ENCODE peak calls at places on chromosomes 16 and 17, in eight cellular contexts. K is globus pallidus; O is stimulated activated CD4-positive, alpha-beta T cell treated with anti-CD3 and anti-CD28 coated beads, Interleukin-2, amount 100 ng/mL, for 48 hours; Q is T47D; A is stimulated activated CD8-positive, alpha-beta memory T cell treated with anti-CD3 and anti-CD28 coated beads, Interleukin-15, amount 100 ng/mL, for 1 hour; S is NCI-H1436 treated with DMSO at 0.1 percent for 48 hours; E is stimulated activated effector memory CD8-positive, alpha-beta T cell treated with anti-CD3 and anti-CD28 coated beads, Interleukin-12 subunit alpha, Interleukin-12 subunit beta, amount 100 ng/mL, for 72 hours; C is kidney glomerular epithelial cell. Z is an unnamed sample.

GRCh38 chr16:86549893-86550190 is 5.2 kb downstream of the MTHFSD start:
- DNase-seq in K (no peak), O (no peak), Q (no peak), A (no peak), S (no peak), E (no peak), C (no peak), Z (no peak)

GRCh38 chr17:27264068-27264812 is 29.7 kb upstream of the WSB1 start:
- DNase-seq in K (no peak), O (no peak), Q (no peak), A (no peak), S (no peak), E (no peak), C (no peak), Z (peak)

GRCh38 chr17:42843358-42843934 is 934 bp upstream of the AOC2 start:
- DNase-seq in K (peak), O (no peak), Q (peak), A (no peak), S (peak), E (no peak), C (peak), Z (no peak)

GRCh38 chr17:62653002-62653830 is 25.7 kb downstream of the MRC2 start:
- DNase-seq in K (peak), O (peak), Q (no peak), A (peak), S (peak), E (peak), C (peak), Z (no peak)

GRCh38 chr16:73058221-73058615 is 10.3 kb upstream of the ZFHX3 start:
- DNase-seq in K (no peak), O (no peak), Q (no peak), A (no peak), S (no peak), E (no peak), C (no peak), Z (no peak)

GRCh38 chr16:64440421-64440831 is 681.4 kb downstream of the CDH11 start:
- DNase-seq in K (no peak), O (no peak), Q (no peak), A (no peak), S (no peak), E (no peak), C (peak), Z (no peak)

GRCh38 chr16:19363741-19364140 is 53.9 kb upstream of the TMC5 start:
- DNase-seq in K (peak), O (no peak), Q (no peak), A (no peak), S (no peak), E (no peak), C (no peak), Z (no peak)

GRCh38 chr16:49952386-49952785 is 72.6 kb upstream of the CNEP1R1 start:
- DNase-seq in K (no peak), O (no peak), Q (no peak), A (no peak), S (no peak), E (no peak), C (peak), Z (no peak)

GRCh38 chr16:61879-62281 is 8.3 kb downstream of the SNRNP25 start:
- DNase-seq in K (no peak), O (no peak), Q (no peak), A (no peak), S (no peak), E (no peak), C (no peak), Z (no peak)

GRCh38 chr17:78641243-78641642 is 64.0 kb upstream of the DNAH17 start:
- DNase-seq in K (no peak), O (no peak), Q (no peak), A (no peak), S (no peak), E (no peak), C (no peak), Z (no peak)

GRCh38 chr16:24701521-24701951 is 27.9 kb upstream of the TNRC6A start:
- DNase-seq in K (no peak), O (no peak), Q (no peak), A (no peak), S (no peak), E (no peak), C (no peak), Z (no peak)

GRCh38 chr16:67423634-67424575 is 7.0 kb upstream of the HSD11B2 start:
- DNase-seq in K (no peak), O (no peak), Q (no peak), A (no peak), S (no peak), E (no peak), C (no peak), Z (no peak)

GRCh38 chr16:3363793-3364192 is 8.1 kb downstream of the OR2C1 start:
- DNase-seq in K (no peak), O (no peak), Q (no peak), A (no peak), S (no peak), E (no peak), C (no peak), Z (no peak)